ENCODE peak calls at places on chromosomes 5 and 9, in five cellular contexts. Y is ovary, G is choroid plexus epithelial cell, D is K562, X is spleen. I is an unnamed sample.

GRCh38 chr5:95087819-95088317 is 197.0 kb downstream of the MCTP1 start:
- DNase-seq in Y (no peak), G (peak), D (no peak), X (no peak), I (no peak)

GRCh38 chr5:16807475-16807874 is 128.6 kb downstream of the MYO10 start:
- DNase-seq in Y (no peak), G (no peak), D (no peak), X (no peak), I (peak)

GRCh38 chr5:140169410-140169809 is 5.6 kb upstream of the CYSTM1 start:
- DNase-seq in Y (no peak), G (peak), D (peak), X (no peak), I (no peak)

GRCh38 chr5:87411586-87412416 is 929 bp downstream of the CCNH start:
- DNase-seq in Y (peak), G (peak), D (peak), X (no peak), I (peak)

GRCh38 chr5:55406292-55406691 is 98.5 kb downstream of the MTREX start:
- DNase-seq in Y (no peak), G (no peak), D (no peak), X (no peak), I (no peak)

GRCh38 chr5:125455041-125455440 is 708.6 kb upstream of the ZNF608 start:
- DNase-seq in Y (no peak), G (peak), D (no peak), X (no peak), I (peak)

GRCh38 chr9:134321957-134322741 is 4.1 kb upstream of the RXRA start:
- DNase-seq in Y (no peak), G (no peak), D (no peak), X (peak), I (no peak)

GRCh38 chr5:79074641-79075040 is 5.1 kb downstream of the BHMT2 start:
- DNase-seq in Y (no peak), G (peak), D (no peak), X (no peak), I (peak)

GRCh38 chr9:96441798-96442445 is 8.0 kb upstream of the HABP4 start:
- DNase-seq in Y (no peak), G (peak), D (peak), X (no peak), I (peak)

GRCh38 chr9:110710420-110710819 is 41.8 kb downstream of the MUSK start:
- DNase-seq in Y (no peak), G (no peak), D (no peak), X (no peak), I (no peak)

GRCh38 chr5:58369513-58370156 is 90.3 kb downstream of the PLK2 start:
- DNase-seq in Y (no peak), G (no peak), D (no peak), X (no peak), I (no peak)

GRCh38 chr9:113946496-113947115 is 70.5 kb downstream of the ZNF618 start:
- DNase-seq in Y (no peak), G (no peak), D (no peak), X (no peak), I (no peak)

GRCh38 chr9:113483676-113484257 is 20.2 kb downstream of the RGS3 start:
- DNase-seq in Y (no peak), G (no peak), D (no peak), X (no peak), I (no peak)

DNA sequence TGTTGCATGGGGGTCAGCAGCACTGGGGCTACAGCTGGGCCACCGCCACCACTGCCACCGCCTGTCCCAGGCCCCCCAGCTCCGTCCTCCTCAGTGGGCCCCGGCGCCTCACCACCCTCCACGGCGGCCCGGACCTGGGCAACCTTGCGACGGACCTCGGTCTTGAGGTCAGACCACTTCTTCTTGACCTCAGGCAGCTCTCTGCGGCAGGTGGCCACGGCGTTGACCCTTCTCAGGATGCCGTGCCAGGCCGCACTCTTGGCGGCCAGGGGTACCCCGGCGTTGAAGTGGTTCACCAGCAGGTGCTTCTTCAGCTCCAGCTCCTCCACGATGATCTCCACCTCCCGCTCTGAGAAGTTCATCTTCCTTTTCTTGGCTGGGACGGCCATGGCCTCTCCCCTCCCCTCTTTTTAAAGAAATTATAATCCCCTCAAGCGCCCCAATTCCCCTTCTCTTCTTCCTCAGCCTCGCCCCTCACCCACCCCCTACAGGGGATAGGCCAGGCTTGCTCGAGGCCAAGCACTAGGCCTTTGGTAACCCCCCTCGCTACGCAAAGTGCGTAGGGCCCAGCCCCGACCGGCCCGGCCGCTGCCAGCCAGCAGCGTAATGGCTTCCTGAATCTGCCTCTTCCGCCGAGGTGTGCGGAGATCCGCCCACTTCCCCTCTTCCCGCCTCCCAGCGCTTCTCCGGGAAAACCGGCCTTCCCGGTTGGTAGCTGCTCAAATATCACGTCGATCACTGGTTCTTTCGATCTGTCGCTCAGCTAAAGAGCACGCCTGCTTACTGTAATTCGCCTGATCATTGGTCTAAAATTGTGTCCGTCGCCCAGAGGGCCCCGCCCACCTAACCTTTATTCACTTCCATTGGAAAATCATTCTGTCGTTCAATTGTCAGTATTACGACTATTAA is at the start of gene NAIF1:
- DNase-seq in Y (peak), G (peak), D (peak), X (peak), I (peak)
- TF ChIP-seq CTCF in Y (peak), G (no peak), D (no peak), X (no peak), I (no peak)

GRCh38 chr9:92964607-92964975 is 17.3 kb downstream of the FGD3 start:
- DNase-seq in Y (no peak), G (no peak), D (no peak), X (peak), I (no peak)
- H3K4me3 ChIP-seq in Y (no peak), G (no peak), D (no peak), X (peak), I (no peak)

DNA sequence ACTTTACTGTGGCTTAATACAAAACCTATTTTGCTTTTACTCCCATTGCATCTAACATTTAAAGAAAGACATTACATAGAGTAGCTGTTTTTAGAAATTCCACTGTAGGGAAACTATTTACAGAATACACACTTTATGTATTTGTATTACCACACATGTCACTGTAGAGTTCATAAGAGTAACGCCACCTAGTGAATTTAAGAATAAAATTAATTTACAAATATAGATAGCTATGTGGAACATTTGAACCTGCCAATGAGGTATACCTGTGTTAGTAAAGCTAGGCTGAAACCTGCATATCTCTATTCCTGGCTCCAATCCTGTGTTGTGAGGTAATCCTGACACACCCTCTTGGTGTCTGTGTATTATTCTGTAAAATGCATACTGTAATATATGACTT is 234.4 kb downstream of the MAST4 start:
- DNase-seq in Y (no peak), G (no peak), D (no peak), X (no peak), I (peak)
- TF ChIP-seq CTCF in Y (no peak), G (peak), D (no peak), X (no peak), I (peak)

DNA sequence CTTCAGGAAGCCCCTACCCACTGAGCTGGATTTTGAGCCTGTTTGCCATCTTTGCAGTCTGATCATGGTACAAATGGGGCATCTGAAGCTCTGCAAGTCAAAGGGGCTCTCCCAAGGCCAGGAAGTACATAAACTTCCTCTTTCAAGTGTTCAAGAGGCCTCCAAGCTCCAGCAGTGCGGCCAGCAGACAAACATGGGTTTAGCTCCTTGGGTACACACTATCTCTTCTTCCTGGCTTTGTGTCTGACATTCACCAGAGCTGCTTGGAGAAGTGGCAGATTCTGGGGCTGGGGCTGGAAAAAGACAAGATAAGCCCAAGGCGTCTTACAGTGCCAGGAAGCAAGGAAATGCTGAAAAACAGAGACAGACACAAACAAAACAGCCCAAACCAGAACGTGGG is 34.1 kb downstream of the LAMC3 start:
- DNase-seq in Y (no peak), G (no peak), D (no peak), X (no peak), I (no peak)
- H3K4me3 ChIP-seq in Y (no peak), G (no peak), D (no peak), X (no peak), I (no peak)

GRCh38 chr5:64690104-64690416 is 243 bp upstream of the SHISAL2B start:
- DNase-seq in Y (no peak), G (no peak), D (no peak), X (no peak), I (no peak)
- TF ChIP-seq CTCF in Y (no peak), G (no peak), D (no peak), X (no peak), I (no peak)

DNA sequence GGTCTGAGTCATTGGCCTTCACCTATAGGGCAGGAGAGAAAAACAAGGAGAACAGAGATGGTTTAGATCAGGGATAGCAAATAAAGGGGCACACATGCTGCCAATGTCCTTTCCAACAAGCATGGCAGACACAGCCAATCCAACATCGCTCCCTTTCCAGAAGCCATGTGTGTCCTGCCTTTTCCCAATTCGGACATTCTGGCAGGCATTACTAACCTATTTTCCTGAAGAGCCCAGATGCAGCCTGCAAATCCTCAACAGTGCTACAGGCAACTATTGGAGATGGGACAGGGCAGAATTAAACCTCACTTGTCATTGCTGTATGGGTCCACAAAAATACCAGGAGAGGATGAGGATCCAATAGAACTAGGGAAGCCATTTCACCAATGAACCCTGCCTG is 12.8 kb downstream of the PCDH1 start:
- DNase-seq in Y (no peak), G (no peak), D (no peak), X (no peak), I (no peak)
- H3K4me3 ChIP-seq in Y (no peak), G (no peak), D (no peak), X (no peak), I (no peak)

GRCh38 chr5:134561871-134562296 is 36.4 kb downstream of the JADE2 start:
- DNase-seq in Y (no peak), G (peak), D (peak), X (no peak), I (peak)
- TF ChIP-seq CTCF in Y (no peak), G (peak), D (peak), X (no peak), I (peak)

DNA sequence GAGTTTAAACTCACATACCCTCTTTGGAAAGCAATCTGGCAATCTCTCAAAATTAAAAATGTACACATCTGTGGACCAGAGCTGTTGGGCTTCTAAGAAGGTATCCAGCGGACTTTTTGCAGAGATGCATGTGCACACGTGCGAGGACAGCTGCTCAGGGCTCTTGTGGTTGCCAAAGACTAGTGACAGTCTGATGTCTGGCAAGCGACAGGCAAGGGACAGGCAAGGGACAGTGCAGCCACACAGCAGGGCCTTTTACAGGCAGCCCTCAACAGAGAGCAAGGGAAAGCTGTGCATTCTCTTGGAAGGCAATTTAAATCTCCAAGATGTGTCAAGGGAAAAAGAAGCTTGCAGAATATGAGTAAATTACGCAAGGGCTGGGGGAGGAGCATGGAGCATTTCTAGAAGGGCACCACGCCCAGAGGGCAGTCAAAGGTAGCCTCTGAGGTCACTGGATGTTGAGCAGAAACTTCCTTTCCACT is 9.2 kb downstream of the GFPT2 start:
- DNase-seq in Y (no peak), G (peak), D (no peak), X (peak), I (peak)
- H3K4me3 ChIP-seq in Y (no peak), G (no peak), D (no peak), X (no peak), I (no peak)

GRCh38 chr5:90409318-90410177 is at the start of gene CETN3:
- DNase-seq in Y (peak), G (peak), D (peak), X (peak), I (peak)

GRCh38 chr5:90408571-90409317 is 812 bp downstream of the CETN3 start:
- DNase-seq in Y (no peak), G (peak), D (peak), X (no peak), I (no peak)

GRCh38 chr5:90406466-90406865 is 3.1 kb downstream of the CETN3 start:
- DNase-seq in Y (no peak), G (peak), D (no peak), X (no peak), I (no peak)

GRCh38 chr5:90410178-90410762 is 714 bp upstream of the CETN3 start:
- DNase-seq in Y (no peak), G (peak), D (no peak), X (no peak), I (no peak)
- TF ChIP-seq CTCF in Y (no peak), G (no peak), D (no peak), X (no peak), I (no peak)

GRCh38 chr5:142803428-142804111 is 33.4 kb downstream of the ARHGAP26 start:
- DNase-seq in Y (no peak), G (peak), D (no peak), X (no peak), I (no peak)

GRCh38 chr5:142798099-142798768 is 28.1 kb downstream of the ARHGAP26 start:
- DNase-seq in Y (no peak), G (no peak), D (no peak), X (no peak), I (no peak)

GRCh38 chr5:142801495-142801871 is 31.3 kb downstream of the ARHGAP26 start:
- DNase-seq in Y (no peak), G (no peak), D (no peak), X (no peak), I (no peak)

GRCh38 chr5:142797420-142797819 is 27.2 kb downstream of the ARHGAP26 start:
- DNase-seq in Y (no peak), G (no peak), D (no peak), X (no peak), I (no peak)

DNA sequence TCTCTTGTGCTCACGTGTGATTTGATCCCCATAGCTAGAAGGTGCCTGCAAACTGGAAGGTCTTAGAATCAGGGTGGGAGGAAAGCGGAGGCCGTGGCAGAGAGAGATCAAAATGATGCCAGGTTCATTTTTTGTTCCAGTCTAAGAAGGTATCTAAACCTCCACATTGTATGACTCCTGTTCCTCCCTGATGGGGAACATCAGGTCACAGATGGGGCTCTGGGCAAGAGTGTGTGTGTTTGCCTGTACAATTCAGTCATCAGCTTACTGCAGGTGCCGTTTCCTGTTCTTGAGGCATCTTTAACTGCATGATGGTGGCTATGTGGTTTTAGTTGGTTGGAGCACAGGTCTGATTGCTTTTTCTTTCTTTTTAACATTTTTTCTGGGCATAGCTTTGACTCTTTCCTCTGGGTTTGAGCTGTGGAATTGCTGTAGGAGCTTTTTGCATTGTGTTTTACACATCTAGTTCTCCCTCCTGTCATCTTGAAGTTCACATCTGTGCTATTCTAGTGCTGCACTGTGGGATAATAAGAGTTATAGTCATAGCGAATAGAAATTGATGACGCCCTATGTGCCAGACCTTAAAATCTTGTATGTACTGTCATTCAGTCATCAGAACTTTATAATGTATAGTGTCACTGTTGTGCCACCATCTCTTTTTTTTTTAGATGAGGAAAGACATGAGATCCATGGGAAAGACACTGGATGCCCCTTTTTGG is 30.8 kb downstream of the ARHGAP26 start:
- DNase-seq in Y (no peak), G (no peak), D (no peak), X (no peak), I (no peak)
- H3K4me3 ChIP-seq in Y (no peak), G (no peak), D (no peak), X (no peak), I (no peak)